ENCODE peak calls at places on chromosomes 3 and 15, in six cellular contexts. P is COR-L47, J is frontal cortex, S is fibroblast of pulmonary artery, F is HCT116, E is neuronal stem cell. Q is an unnamed sample.

GRCh38 chr3:45688194-45688881 is 858 bp upstream of the SACM1L start:
- DNase-seq in P (peak), J (no peak), S (no peak), F (no peak), E (peak), Q (no peak)

GRCh38 chr3:88059380-88060160 is 515 bp downstream of the ZNF654 start:
- DNase-seq in P (peak), J (peak), S (no peak), F (no peak), E (peak), Q (no peak)

GRCh38 chr3:133588784-133589465 is 15.4 kb downstream of the CDV3 start:
- DNase-seq in P (no peak), J (no peak), S (no peak), F (no peak), E (no peak), Q (no peak)

GRCh38 chr15:73632670-73633058 is 525 bp downstream of the NPTN start:
- DNase-seq in P (no peak), J (no peak), S (no peak), F (no peak), E (peak), Q (no peak)

GRCh38 chr3:184801241-184801640 is 10.7 kb upstream of the VPS8 start:
- DNase-seq in P (no peak), J (no peak), S (no peak), F (no peak), E (no peak), Q (no peak)

GRCh38 chr3:174125267-174125844 is 727.8 kb downstream of the NLGN1 start:
- DNase-seq in P (peak), J (no peak), S (peak), F (peak), E (no peak), Q (no peak)

GRCh38 chr15:71496336-71496955 is 313.9 kb upstream of the NR2E3 start:
- DNase-seq in P (no peak), J (no peak), S (peak), F (no peak), E (no peak), Q (no peak)

GRCh38 chr3:160774172-160774571 is 18.1 kb downstream of the PPM1L start:
- DNase-seq in P (no peak), J (no peak), S (no peak), F (no peak), E (no peak), Q (no peak)

GRCh38 chr3:65422154-65422553 is 616.6 kb downstream of the MAGI1 start:
- DNase-seq in P (no peak), J (no peak), S (no peak), F (no peak), E (no peak), Q (no peak)

GRCh38 chr15:27831384-27832262 is 267.5 kb downstream of the OCA2 start:
- DNase-seq in P (no peak), J (no peak), S (no peak), F (no peak), E (no peak), Q (no peak)

GRCh38 chr3:62371735-62372591 is 1.4 kb downstream of the FEZF2 start:
- DNase-seq in P (no peak), J (no peak), S (no peak), F (no peak), E (no peak), Q (no peak)

GRCh38 chr15:75508741-75509532 is 57.4 kb upstream of the SIN3A start:
- DNase-seq in P (no peak), J (no peak), S (peak), F (peak), E (no peak), Q (no peak)

GRCh38 chr15:51494411-51495314 is 127.9 kb downstream of the DMXL2 start:
- DNase-seq in P (no peak), J (no peak), S (peak), F (no peak), E (no peak), Q (no peak)

GRCh38 chr15:83612226-83612625 is 41.7 kb upstream of the ADAMTSL3 start:
- DNase-seq in P (no peak), J (no peak), S (no peak), F (no peak), E (no peak), Q (no peak)

GRCh38 chr3:194269610-194270145 is 81.5 kb downstream of the CPN2 start:
- DNase-seq in P (no peak), J (no peak), S (peak), F (peak), E (no peak), Q (no peak)

GRCh38 chr3:56899851-56900250 is 98.1 kb upstream of the ARHGEF3 start:
- DNase-seq in P (no peak), J (no peak), S (peak), F (no peak), E (no peak), Q (no peak)

GRCh38 chr3:127610105-127610504 is 11.9 kb downstream of the MCM2 start:
- DNase-seq in P (no peak), J (no peak), S (no peak), F (no peak), E (no peak), Q (no peak)

GRCh38 chr3:24017305-24017704 is 72.2 kb downstream of the NR1D2 start:
- DNase-seq in P (no peak), J (no peak), S (no peak), F (no peak), E (no peak), Q (no peak)

GRCh38 chr3:59920801-59921200 is 871.0 kb upstream of the CFAP20DC start:
- DNase-seq in P (no peak), J (no peak), S (no peak), F (no peak), E (no peak), Q (no peak)

GRCh38 chr3:16512435-16513140 is 911 bp downstream of the RFTN1 start:
- DNase-seq in P (no peak), J (peak), S (no peak), F (no peak), E (no peak), Q (no peak)

GRCh38 chr3:30321065-30321464 is 285.3 kb upstream of the TGFBR2 start:
- DNase-seq in P (no peak), J (no peak), S (no peak), F (no peak), E (no peak), Q (no peak)

GRCh38 chr3:64358853-64359252 is 133.6 kb upstream of the PRICKLE2 start:
- DNase-seq in P (no peak), J (no peak), S (no peak), F (no peak), E (no peak), Q (no peak)

GRCh38 chr3:136802481-136802996 is 16.4 kb upstream of the SLC35G2 start:
- DNase-seq in P (peak), J (no peak), S (peak), F (peak), E (no peak), Q (no peak)

GRCh38 chr3:31265646-31266423 is 266.9 kb upstream of the STT3B start:
- DNase-seq in P (no peak), J (no peak), S (peak), F (no peak), E (no peak), Q (no peak)

GRCh38 chr15:98772895-98773294 is 124.6 kb downstream of the IGF1R start:
- DNase-seq in P (no peak), J (no peak), S (no peak), F (no peak), E (no peak), Q (no peak)

GRCh38 chr3:128033102-128033501 is 19.1 kb upstream of the SEC61A1 start:
- DNase-seq in P (no peak), J (no peak), S (no peak), F (no peak), E (no peak), Q (no peak)

GRCh38 chr3:16279010-16279409 is 14.0 kb downstream of the OXNAD1 start:
- DNase-seq in P (no peak), J (no peak), S (no peak), F (no peak), E (no peak), Q (no peak)

GRCh38 chr3:37984051-37984450 is 6.5 kb upstream of the VILL start:
- DNase-seq in P (no peak), J (no peak), S (no peak), F (no peak), E (no peak), Q (no peak)

GRCh38 chr3:98893740-98894139 is 7.8 kb downstream of the DCBLD2 start:
- DNase-seq in P (no peak), J (no peak), S (no peak), F (no peak), E (no peak), Q (no peak)

GRCh38 chr3:150409527-150410310 is 1.6 kb downstream of the TSC22D2 start:
- DNase-seq in P (peak), J (peak), S (peak), F (no peak), E (peak), Q (no peak)

GRCh38 chr3:20052851-20053250 is 12.6 kb downstream of the KAT2B start:
- DNase-seq in P (no peak), J (no peak), S (no peak), F (no peak), E (no peak), Q (no peak)

GRCh38 chr3:71684752-71685151 is 40.5 kb downstream of the EIF4E3 start:
- DNase-seq in P (peak), J (no peak), S (peak), F (no peak), E (no peak), Q (no peak)

GRCh38 chr3:134378818-134379217 is 4.6 kb upstream of the AMOTL2 start:
- DNase-seq in P (no peak), J (no peak), S (no peak), F (no peak), E (no peak), Q (no peak)

GRCh38 chr15:99928429-99928981 is 195.3 kb upstream of the LYSMD4 start:
- DNase-seq in P (peak), J (peak), S (peak), F (peak), E (peak), Q (no peak)

GRCh38 chr3:183296944-183297343 is 43.9 kb downstream of the B3GNT5 start:
- DNase-seq in P (no peak), J (no peak), S (no peak), F (no peak), E (no peak), Q (no peak)

GRCh38 chr3:158718490-158719170 is 13.6 kb downstream of the RARRES1 start:
- DNase-seq in P (no peak), J (no peak), S (peak), F (peak), E (no peak), Q (no peak)

GRCh38 chr3:41974223-41974622 is 12.3 kb upstream of the ULK4 start:
- DNase-seq in P (no peak), J (no peak), S (peak), F (no peak), E (no peak), Q (no peak)

GRCh38 chr15:90889313-90889730 is 5.0 kb downstream of the FES start:
- DNase-seq in P (no peak), J (no peak), S (no peak), F (no peak), E (no peak), Q (no peak)

GRCh38 chr15:85837011-85837433 is 42.3 kb upstream of the KLHL25 start:
- DNase-seq in P (peak), J (no peak), S (peak), F (no peak), E (no peak), Q (no peak)

Q was measured in D721Med.